ENCODE peak calls at places on chromosome 1, in four cellular contexts. B, D, G and O are unnamed samples.

GRCh38 chr1:204974326-204974725 is 68.7 kb upstream of the CNTN2 start:
- DNase-seq in B (no peak), D (no peak), G (no peak), O (no peak)

GRCh38 chr1:167544447-167544846 is 9.1 kb downstream of the CREG1 start:
- DNase-seq in B (peak), D (peak), G (no peak), O (no peak)

GRCh38 chr1:225849905-225850304 is 32.3 kb downstream of the TMEM63A start:
- DNase-seq in B (no peak), D (no peak), G (no peak), O (no peak)

GRCh38 chr1:21961799-21962198 is 15.0 kb upstream of the CELA3B start:
- DNase-seq in B (no peak), D (no peak), G (no peak), O (no peak)

GRCh38 chr1:6464915-6465314 is 1.1 kb downstream of the TNFRSF25 start:
- DNase-seq in B (no peak), D (no peak), G (no peak), O (no peak)

GRCh38 chr1:228150021-228150457 is 309 bp downstream of the GJC2 start:
- DNase-seq in B (no peak), D (no peak), G (no peak), O (no peak)

GRCh38 chr1:4087530-4088420 is 187.7 kb upstream of the C1orf174 start:
- DNase-seq in B (no peak), D (no peak), G (no peak), O (no peak)

GRCh38 chr1:19704247-19705113 is 39.8 kb downstream of the HTR6 start:
- DNase-seq in B (peak), D (peak), G (no peak), O (peak)

GRCh38 chr1:10824821-10825540 is 28.5 kb upstream of the CASZ1 start:
- DNase-seq in B (peak), D (no peak), G (peak), O (no peak)

GRCh38 chr1:23562138-23562819 is 3.0 kb upstream of the ID3 start:
- DNase-seq in B (peak), D (no peak), G (no peak), O (peak)

GRCh38 chr1:115478933-115479551 is 141.0 kb upstream of the NGF start:
- DNase-seq in B (no peak), D (no peak), G (no peak), O (no peak)

GRCh38 chr1:26278835-26279597 is 870 bp upstream of the SH3BGRL3 start:
- DNase-seq in B (no peak), D (peak), G (no peak), O (peak)

GRCh38 chr1:157377216-157377821 is 175.0 kb downstream of the FCRL5 start:
- DNase-seq in B (peak), D (no peak), G (no peak), O (peak)

GRCh38 chr1:12475158-12475934 is 142.7 kb downstream of the DHRS3 start:
- DNase-seq in B (peak), D (no peak), G (no peak), O (no peak)

GRCh38 chr1:246567258-246568235 is 1.3 kb downstream of the CNST start:
- DNase-seq in B (peak), D (no peak), G (no peak), O (no peak)

GRCh38 chr1:162627662-162628296 is 4.5 kb upstream of the DDR2 start:
- DNase-seq in B (peak), D (no peak), G (no peak), O (no peak)

GRCh38 chr1:92503043-92503925 is 16.6 kb upstream of the GFI1 start:
- DNase-seq in B (no peak), D (no peak), G (no peak), O (no peak)

GRCh38 chr1:108815566-108815965 is 41.3 kb downstream of the AKNAD1 start:
- DNase-seq in B (no peak), D (no peak), G (no peak), O (no peak)

GRCh38 chr1:176436251-176436650 is 26.7 kb upstream of the PAPPA2 start:
- DNase-seq in B (no peak), D (no peak), G (no peak), O (no peak)

GRCh38 chr1:198639581-198640235 is 868 bp downstream of the PTPRC start:
- DNase-seq in B (no peak), D (no peak), G (no peak), O (no peak)

GRCh38 chr1:210445931-210446330 is 117.2 kb downstream of the HHAT start:
- DNase-seq in B (no peak), D (no peak), G (no peak), O (no peak)

GRCh38 chr1:42784946-42785693 is at the start of gene TMEM269:
- DNase-seq in B (no peak), D (peak), G (no peak), O (peak)

GRCh38 chr1:218394416-218394815 is 49.3 kb downstream of the TGFB2 start:
- DNase-seq in B (no peak), D (no peak), G (no peak), O (no peak)

GRCh38 chr1:108686609-108687313 is 5.3 kb upstream of the PRPF38B start:
- DNase-seq in B (no peak), D (no peak), G (no peak), O (no peak)